ENCODE peak calls at places on chromosomes 1 and 21, in four cellular contexts. One of them, this sample, is unnamed.

GRCh38 chr1:18100493-18101063 is 7.0 kb upstream of the IGSF21 start:
- DNase-seq in mesenchymal stem cell: peak; percentile 46
- DNase-seq in H9: peak; percentile 69
- DNase-seq in neuronal stem cell: peak; percentile 62
- DNase-seq in this sample: peak; percentile 49

GRCh38 chr1:65509912-65510680 is 89.6 kb downstream of the LEPR start:
- DNase-seq in neuronal stem cell: no peak
- DNase-seq in H9: no peak
- DNase-seq in mesenchymal stem cell: peak; percentile 87
- DNase-seq in this sample: peak; percentile 82

GRCh38 chr1:33455537-33456301 is 16.7 kb upstream of the ZSCAN20 start:
- DNase-seq in mesenchymal stem cell: peak; percentile 92
- DNase-seq in H9: peak; percentile 53
- DNase-seq in neuronal stem cell: peak; percentile 46
- DNase-seq in this sample: peak; percentile 90

GRCh38 chr1:32859915-32860314 is 10.8 kb downstream of the FNDC5 start:
- DNase-seq in H9: no peak
- DNase-seq in mesenchymal stem cell: no peak
- DNase-seq in neuronal stem cell: no peak
- DNase-seq in this sample: no peak

GRCh38 chr1:89126602-89127001 is 688 bp upstream of the GBP2 start:
- DNase-seq in neuronal stem cell: no peak
- DNase-seq in H9: no peak
- DNase-seq in mesenchymal stem cell: peak; percentile 30
- DNase-seq in this sample: no peak

GRCh38 chr1:205391386-205391785 is 30.5 kb downstream of the LEMD1 start:
- DNase-seq in neuronal stem cell: no peak
- DNase-seq in H9: no peak
- DNase-seq in mesenchymal stem cell: no peak
- DNase-seq in this sample: no peak

GRCh38 chr1:154483941-154484803 is 17.8 kb upstream of the TDRD10 start:
- DNase-seq in mesenchymal stem cell: peak; percentile 45
- DNase-seq in neuronal stem cell: no peak
- DNase-seq in H9: no peak
- DNase-seq in this sample: peak; percentile 86

GRCh38 chr21:18914570-18914969 is 511.0 kb upstream of the TMPRSS15 start:
- DNase-seq in neuronal stem cell: no peak
- DNase-seq in H9: no peak
- DNase-seq in mesenchymal stem cell: no peak
- DNase-seq in this sample: no peak

GRCh38 chr1:31784356-31785019 is 20.3 kb upstream of the ADGRB2 start:
- DNase-seq in H9: peak; percentile 14
- DNase-seq in mesenchymal stem cell: no peak
- DNase-seq in neuronal stem cell: no peak
- DNase-seq in this sample: no peak

GRCh38 chr1:205018381-205018780 is 24.6 kb upstream of the CNTN2 start:
- DNase-seq in neuronal stem cell: no peak
- DNase-seq in mesenchymal stem cell: no peak
- DNase-seq in H9: no peak
- DNase-seq in this sample: no peak

GRCh38 chr1:115495111-115495510 is 146.7 kb upstream of the VANGL1 start:
- DNase-seq in mesenchymal stem cell: no peak
- DNase-seq in H9: no peak
- DNase-seq in neuronal stem cell: no peak
- DNase-seq in this sample: no peak

GRCh38 chr1:232962761-232963357 is 12.4 kb downstream of the NTPCR start:
- DNase-seq in mesenchymal stem cell: no peak
- DNase-seq in H9: no peak
- DNase-seq in neuronal stem cell: no peak
- DNase-seq in this sample: peak; percentile 62

GRCh38 chr1:234909307-234909706 is 219.3 kb downstream of the TOMM20 start:
- DNase-seq in neuronal stem cell: no peak
- DNase-seq in H9: no peak
- DNase-seq in mesenchymal stem cell: no peak
- DNase-seq in this sample: no peak

DNA sequence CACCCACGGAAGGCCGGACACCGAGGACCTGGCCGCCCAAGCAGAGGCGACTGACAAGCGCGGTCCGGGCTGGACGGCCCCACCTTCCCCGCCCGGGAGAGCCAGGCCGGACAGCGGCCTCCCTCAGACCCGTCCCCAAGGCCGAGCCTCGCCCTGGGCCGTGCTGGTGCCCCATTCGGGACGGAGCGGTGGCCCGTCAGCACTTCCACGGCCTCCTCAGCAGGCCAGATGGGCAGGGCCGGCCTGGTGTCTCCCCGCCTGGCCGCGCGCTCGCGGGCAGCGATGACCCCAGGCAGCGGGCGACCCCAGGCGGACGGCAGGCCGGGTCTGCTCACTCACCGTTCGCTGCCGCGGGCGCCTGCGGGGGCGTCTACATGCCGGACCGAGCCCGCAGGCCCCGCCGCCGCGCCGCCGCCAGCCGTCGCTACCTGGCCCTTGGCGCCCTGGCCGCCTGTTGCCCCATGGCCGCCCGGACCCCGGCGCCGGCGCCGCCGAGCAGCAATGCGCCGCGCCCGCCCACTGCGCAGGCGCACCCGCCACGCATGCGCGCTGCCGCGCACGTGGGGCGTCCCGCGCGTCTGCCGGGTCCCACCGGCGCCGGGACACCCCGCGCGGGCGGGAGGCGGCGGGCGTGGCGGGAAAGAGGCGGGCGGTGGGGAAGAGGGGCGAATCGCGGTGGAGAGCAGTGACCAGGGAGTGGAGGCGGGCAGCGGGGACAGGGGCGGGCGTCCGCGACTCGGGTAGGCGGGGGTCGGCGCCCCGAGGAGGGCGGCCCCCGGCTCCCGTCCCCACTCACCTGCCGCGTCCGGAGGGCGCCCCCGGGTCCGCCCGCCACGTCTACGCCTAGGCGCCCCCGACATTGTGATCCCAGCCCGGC is at the start of gene NADK:
- DNase-seq in H9: no peak
- DNase-seq in neuronal stem cell: peak; percentile 63
- DNase-seq in mesenchymal stem cell: peak; percentile 50
- DNase-seq in this sample: peak; percentile 35
- H2AFZ ChIP-seq in H9: no peak within 1 kb of the TSS
- H2AFZ ChIP-seq in neuronal stem cell: peak within 1 kb of the TSS; percentile 88
- H2AFZ ChIP-seq in mesenchymal stem cell: peak within 1 kb of the TSS; percentile 7
- H2AFZ ChIP-seq in this sample: peak within 1 kb of the TSS; percentile 98

GRCh38 chr1:157162345-157162744 is 24.1 kb upstream of the ETV3 start:
- DNase-seq in neuronal stem cell: no peak
- DNase-seq in mesenchymal stem cell: no peak
- DNase-seq in H9: no peak
- DNase-seq in this sample: no peak
- H3K4ac ChIP-seq in neuronal stem cell: no peak overlapping the region
- H3K4ac ChIP-seq in mesenchymal stem cell: no peak overlapping the region
- H3K4ac ChIP-seq in H9: no peak overlapping the region
- H3K4ac ChIP-seq in this sample: no peak overlapping the region

GRCh38 chr1:9263984-9264929 is 28.4 kb upstream of the SPSB1 start:
- DNase-seq in H9: no peak
- DNase-seq in mesenchymal stem cell: no peak
- DNase-seq in neuronal stem cell: no peak
- DNase-seq in this sample: no peak

GRCh38 chr1:9267352-9267686 is 25.4 kb upstream of the SPSB1 start:
- DNase-seq in mesenchymal stem cell: no peak
- DNase-seq in neuronal stem cell: no peak
- DNase-seq in H9: no peak
- DNase-seq in this sample: no peak

GRCh38 chr1:9265037-9265436 is 27.7 kb upstream of the SPSB1 start:
- DNase-seq in neuronal stem cell: no peak
- DNase-seq in H9: no peak
- DNase-seq in mesenchymal stem cell: no peak
- DNase-seq in this sample: no peak

GRCh38 chr1:9267827-9268581 is 24.7 kb upstream of the SPSB1 start:
- DNase-seq in H9: no peak
- DNase-seq in mesenchymal stem cell: no peak
- DNase-seq in neuronal stem cell: no peak
- DNase-seq in this sample: no peak

DNA sequence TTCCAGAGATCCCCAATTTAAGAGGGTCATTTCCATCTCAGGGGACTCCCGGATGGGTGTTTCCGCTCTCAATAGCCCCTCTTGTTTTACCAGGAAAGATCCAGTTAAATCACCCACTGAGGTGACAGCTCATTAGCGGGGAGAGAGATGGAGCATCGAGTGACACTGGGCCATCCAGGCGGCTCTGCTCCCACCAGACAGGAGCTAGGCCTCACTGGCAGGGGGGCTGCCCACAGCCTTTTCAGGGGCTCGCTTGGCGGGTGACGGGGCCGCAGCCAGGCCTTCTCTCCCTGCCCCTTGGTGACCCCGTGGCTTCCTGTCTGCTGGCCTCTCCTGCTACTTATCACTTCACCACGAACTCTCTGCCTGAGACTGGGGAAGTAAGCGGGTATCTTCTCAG is 26.7 kb upstream of the SPSB1 start:
- DNase-seq in neuronal stem cell: no peak
- DNase-seq in H9: no peak
- DNase-seq in mesenchymal stem cell: no peak
- DNase-seq in this sample: no peak
- H3K4me2 ChIP-seq in neuronal stem cell: no peak overlapping the region
- H3K4me2 ChIP-seq in H9: no peak overlapping the region
- H3K4me2 ChIP-seq in mesenchymal stem cell: no peak overlapping the region
- H3K4me2 ChIP-seq in this sample: no peak overlapping the region

DNA sequence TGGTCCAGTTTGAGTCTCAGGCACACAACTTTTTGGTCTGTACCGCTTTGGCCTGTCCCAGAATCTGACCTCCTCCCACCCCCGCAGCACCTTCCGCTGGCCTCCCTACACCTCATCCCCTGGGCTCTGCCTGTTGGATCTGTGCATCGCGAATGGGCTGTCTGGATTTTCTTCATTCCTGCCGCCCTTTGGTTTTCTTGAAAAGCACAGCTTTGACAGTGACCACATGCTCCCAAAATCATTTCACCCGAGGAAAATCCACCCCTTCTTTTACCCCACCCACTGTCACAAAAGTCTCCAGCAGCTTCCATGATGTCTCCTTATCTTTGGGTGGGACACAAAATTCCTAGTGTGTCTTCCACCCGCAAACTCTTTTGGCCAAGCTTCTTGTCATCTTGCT is 65.0 kb upstream of the SSX2IP start:
- DNase-seq in H9: no peak
- DNase-seq in mesenchymal stem cell: no peak
- DNase-seq in neuronal stem cell: no peak
- DNase-seq in this sample: no peak
- H2AFZ ChIP-seq in H9: no peak overlapping the region
- H2AFZ ChIP-seq in mesenchymal stem cell: no peak overlapping the region
- H2AFZ ChIP-seq in neuronal stem cell: no peak overlapping the region
- H2AFZ ChIP-seq in this sample: no peak overlapping the region

GRCh38 chr1:38270241-38270871 is 223.8 kb upstream of the POU3F1 start:
- DNase-seq in H9: peak; percentile 96
- DNase-seq in neuronal stem cell: no peak
- DNase-seq in mesenchymal stem cell: no peak
- DNase-seq in this sample: no peak
- H3K4ac ChIP-seq in H9: no peak overlapping the region
- H3K4ac ChIP-seq in neuronal stem cell: no peak overlapping the region
- H3K4ac ChIP-seq in mesenchymal stem cell: no peak overlapping the region
- H3K4ac ChIP-seq in this sample: no peak overlapping the region